ENCODE peak calls at places on chromosomes 1 and 21, in seven cellular contexts. Z is GM23338, U is esophagus squamous epithelium, B is stomach, Q is heart right ventricle, P is fibroblast of lung, W is transverse colon. H is an unnamed sample. For H3K4me1, the result is how much of the 10 kb centered on the place peaks cover.

GRCh38 chr1:64043976-64044375 is 159.4 kb upstream of the UBE2U start:
- DNase-seq in Z (no peak), U (no peak), B (no peak), Q (no peak), P (peak), W (no peak), H (no peak)

GRCh38 chr1:8407652-8408051 is 89.7 kb downstream of the SLC45A1 start:
- DNase-seq in Z (no peak), U (no peak), B (no peak), Q (no peak), P (no peak), W (no peak), H (no peak)

GRCh38 chr1:46486432-46487015 is 3.1 kb upstream of the DMBX1 start:
- DNase-seq in Z (no peak), U (no peak), B (no peak), Q (no peak), P (no peak), W (no peak), H (no peak)

GRCh38 chr21:45478816-45479669 is 63.2 kb downstream of the SLC19A1 start:
- DNase-seq in Z (no peak), U (no peak), B (no peak), Q (peak), P (no peak), W (no peak), H (no peak)

GRCh38 chr21:34836103-34836932 is 167.5 kb downstream of the CLIC6 start:
- DNase-seq in Z (no peak), U (no peak), B (peak), Q (no peak), P (peak), W (peak), H (no peak)

GRCh38 chr21:44020551-44020950 is 8.4 kb downstream of the TRAPPC10 start:
- DNase-seq in Z (no peak), U (no peak), B (no peak), Q (no peak), P (no peak), W (no peak), H (no peak)

GRCh38 chr1:107649023-107649422 is 316.0 kb downstream of the VAV3 start:
- DNase-seq in Z (no peak), U (no peak), B (no peak), Q (no peak), P (peak), W (no peak), H (no peak)

GRCh38 chr1:193733674-193734073 is 547.3 kb upstream of the B3GALT2 start:
- DNase-seq in Z (no peak), U (no peak), B (no peak), Q (no peak), P (no peak), W (no peak), H (no peak)

GRCh38 chr1:189220750-189221149 is 1256.9 kb downstream of the BRINP3 start:
- DNase-seq in Z (peak), U (no peak), B (no peak), Q (no peak), P (peak), W (no peak), H (no peak)

GRCh38 chr1:156664949-156665411 is 12.2 kb downstream of the NES start:
- DNase-seq in Z (peak), U (no peak), B (no peak), Q (peak), P (peak), W (peak), H (no peak)

DNA sequence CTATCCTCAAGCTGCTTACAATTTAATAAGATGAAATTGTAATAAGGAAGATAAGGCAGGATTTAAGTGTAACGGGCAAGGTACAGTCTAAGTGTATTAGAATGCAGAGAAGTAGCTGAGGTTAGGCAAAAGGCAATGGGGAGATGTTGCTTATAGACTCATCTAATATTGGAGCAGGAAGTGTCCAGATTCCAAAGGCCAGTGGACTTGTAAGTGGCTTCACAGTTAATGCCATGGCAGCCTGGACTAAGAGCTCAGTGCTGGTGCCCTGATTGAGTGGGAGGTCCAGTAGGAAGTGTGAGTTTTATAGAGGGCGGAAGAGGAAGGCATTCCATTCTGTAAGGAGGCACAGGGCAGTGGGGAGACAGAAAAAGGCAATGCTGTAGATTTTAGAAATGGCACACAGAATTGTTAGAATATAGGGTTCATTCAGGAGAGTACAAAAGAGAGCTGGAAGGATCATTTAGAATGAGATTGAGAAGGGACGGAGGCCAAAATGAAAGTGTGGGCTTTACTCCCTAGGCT is 12.6 kb downstream of the MAP3K21 start:
- DNase-seq in Z (no peak), U (no peak), B (no peak), Q (no peak), P (no peak), W (no peak), H (no peak)
- TF ChIP-seq CTCF in Z (no peak), U (no peak), B (no peak), Q (no peak), P (no peak), W (no peak), H (no peak)

GRCh38 chr1:203464226-203464625 is 11.4 kb upstream of the PRELP start:
- DNase-seq in Z (no peak), U (no peak), B (no peak), Q (no peak), P (no peak), W (no peak), H (no peak)

GRCh38 chr1:203462878-203463277 is 12.7 kb upstream of the PRELP start:
- DNase-seq in Z (no peak), U (no peak), B (no peak), Q (no peak), P (peak), W (no peak), H (no peak)

GRCh38 chr1:203461717-203462116 is 13.9 kb upstream of the PRELP start:
- DNase-seq in Z (no peak), U (no peak), B (no peak), Q (no peak), P (no peak), W (no peak), H (no peak)

GRCh38 chr1:203463469-203464062 is 12.0 kb upstream of the PRELP start:
- DNase-seq in Z (peak), U (no peak), B (no peak), Q (no peak), P (peak), W (no peak), H (no peak)

DNA sequence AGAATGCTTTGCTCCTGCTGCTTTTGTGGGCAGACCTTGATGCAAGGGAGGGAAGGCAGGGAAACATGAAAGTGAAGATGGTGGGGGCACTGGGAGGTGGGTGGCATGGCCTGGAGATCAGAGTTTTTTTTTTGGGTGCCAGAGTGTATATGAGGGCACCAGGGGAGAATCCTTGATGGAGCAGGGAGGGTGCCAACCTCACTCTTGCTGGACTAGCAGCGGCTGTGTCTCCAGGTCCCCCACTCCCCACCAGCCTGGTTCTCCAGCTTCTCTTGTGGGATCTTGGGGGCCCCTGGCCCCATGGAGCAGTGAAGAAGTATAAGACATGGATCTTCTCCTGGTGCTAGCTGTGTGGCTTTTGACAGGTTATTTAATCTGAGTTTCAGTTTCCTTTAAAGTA is 13.5 kb upstream of the PRELP start:
- DNase-seq in Z (no peak), U (no peak), B (no peak), Q (no peak), P (no peak), W (no peak), H (no peak)
- H3K4me1 ChIP-seq in Z (under half), U (under half), B (under half), Q (under half), P (under half), W (under half), H (under half)

DNA sequence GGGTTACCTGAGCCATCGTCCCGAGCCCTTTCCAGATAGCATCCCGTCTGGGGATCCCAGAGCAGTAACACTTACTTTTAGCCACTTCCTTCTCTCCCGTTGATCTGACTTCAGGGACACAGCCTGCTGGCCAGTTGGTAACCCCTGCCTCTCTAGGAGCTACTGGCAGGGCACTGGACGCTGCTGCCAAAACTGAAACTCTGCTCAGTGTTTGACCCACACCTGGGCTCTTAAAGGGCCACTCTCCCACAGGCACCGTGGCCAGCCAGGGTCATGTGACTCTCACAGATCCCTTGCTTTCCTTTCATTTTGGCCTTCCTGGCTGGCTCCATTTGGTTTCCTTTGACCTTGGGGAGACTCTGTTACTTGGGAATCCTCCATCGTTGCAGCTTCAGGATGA is at the start of gene PIGR:
- DNase-seq in Z (no peak), U (no peak), B (peak), Q (no peak), P (no peak), W (peak), H (no peak)
- H3K4me3 ChIP-seq in Z (no peak), U (peak), B (peak), Q (no peak), P (no peak), W (peak), H (no peak)

DNA sequence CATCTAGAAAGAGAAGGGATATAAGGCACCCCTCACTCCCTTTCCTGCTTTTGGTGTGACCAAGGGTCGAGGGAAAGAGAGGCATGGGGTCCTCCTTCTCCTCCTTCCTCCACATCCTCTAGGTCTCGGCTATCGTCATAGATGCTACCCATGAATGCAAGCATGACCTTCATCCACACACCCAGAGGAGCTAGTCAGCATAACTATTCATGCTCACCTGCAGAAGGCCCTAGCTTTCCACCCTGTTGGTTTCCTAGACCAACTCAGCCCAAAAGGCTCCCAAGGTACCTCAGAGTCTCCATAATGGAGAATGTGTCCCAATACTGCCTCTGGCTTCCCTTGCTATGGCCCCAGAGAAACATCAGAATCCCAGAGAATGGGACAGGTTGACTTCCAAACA is 33.2 kb downstream of the MSTO1 start:
- DNase-seq in Z (no peak), U (no peak), B (no peak), Q (no peak), P (no peak), W (no peak), H (no peak)
- TF ChIP-seq CTCF in Z (no peak), U (no peak), B (no peak), Q (no peak), P (no peak), W (no peak), H (no peak)

GRCh38 chr1:39189592-39190041 is 14.9 kb upstream of the MACF1 start:
- DNase-seq in Z (no peak), U (no peak), B (no peak), Q (no peak), P (peak), W (no peak), H (no peak)

GRCh38 chr1:39190096-39190495 is 14.4 kb upstream of the MACF1 start:
- DNase-seq in Z (no peak), U (no peak), B (no peak), Q (no peak), P (no peak), W (no peak), H (no peak)

GRCh38 chr1:39196244-39197215 is 8.0 kb upstream of the MACF1 start:
- DNase-seq in Z (no peak), U (no peak), B (no peak), Q (no peak), P (peak), W (peak), H (no peak)

GRCh38 chr1:39195166-39196111 is 9.1 kb upstream of the MACF1 start:
- DNase-seq in Z (no peak), U (no peak), B (no peak), Q (no peak), P (peak), W (no peak), H (no peak)

DNA sequence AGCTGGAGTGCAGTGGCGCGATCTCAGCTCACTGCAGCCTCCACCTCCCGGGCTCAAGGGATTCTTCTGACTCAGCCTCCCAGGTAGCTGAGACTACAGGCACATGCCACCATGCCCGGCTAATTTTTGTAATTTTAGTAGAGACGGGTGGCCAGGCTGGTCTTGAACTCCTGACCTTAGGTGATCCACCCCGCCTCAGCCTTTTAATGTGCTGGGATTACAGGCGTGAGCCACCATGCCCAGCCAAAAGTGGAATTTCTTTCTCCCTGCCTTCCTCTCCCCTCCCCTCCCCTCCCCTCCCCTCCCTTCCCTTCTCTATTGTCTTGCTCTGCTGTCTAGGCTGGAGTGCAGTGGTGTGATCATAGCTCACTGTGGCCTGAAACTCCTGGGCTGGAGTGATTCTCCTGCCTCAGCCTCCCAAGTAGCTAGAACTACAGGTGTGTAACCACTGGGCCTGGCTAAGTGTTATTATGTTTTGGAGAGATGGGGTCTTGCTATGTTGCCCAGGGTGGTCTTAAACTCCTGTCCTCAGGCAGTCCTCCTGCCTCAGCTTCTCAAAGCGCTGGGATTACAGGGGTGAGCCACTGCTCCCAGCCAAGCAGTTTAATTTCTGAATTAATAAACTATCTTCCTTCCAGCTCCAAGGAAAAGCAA is 10.0 kb upstream of the MACF1 start:
- DNase-seq in Z (no peak), U (no peak), B (no peak), Q (no peak), P (no peak), W (no peak), H (no peak)
- H3K4me1 ChIP-seq in Z (under half), U (under half), B (half or more), Q (half or more), P (under half), W (half or more), H (under half)

DNA sequence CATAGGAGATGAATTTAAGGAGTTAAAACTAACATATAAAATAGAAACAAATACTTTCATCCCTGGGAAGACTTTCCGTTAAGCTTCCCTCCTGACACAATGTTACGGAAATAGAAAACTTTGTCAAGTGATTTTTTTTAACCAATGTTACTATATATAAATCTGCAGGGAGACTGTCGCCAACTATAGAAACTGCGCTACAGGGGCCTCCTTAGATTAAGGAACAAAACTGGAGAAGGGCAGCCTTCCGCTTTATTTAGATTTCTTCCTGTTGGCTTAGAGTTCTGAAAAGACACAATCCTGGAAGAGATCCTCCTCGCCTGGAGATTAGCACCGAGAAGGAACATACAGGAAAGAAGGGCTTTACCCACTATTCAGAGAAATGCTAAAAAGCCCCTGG is 1.5 kb downstream of the MGST3 start:
- DNase-seq in Z (no peak), U (no peak), B (no peak), Q (no peak), P (no peak), W (no peak), H (no peak)
- H3K4me3 ChIP-seq in Z (peak), U (peak), B (peak), Q (peak), P (peak), W (peak), H (peak)

DNA sequence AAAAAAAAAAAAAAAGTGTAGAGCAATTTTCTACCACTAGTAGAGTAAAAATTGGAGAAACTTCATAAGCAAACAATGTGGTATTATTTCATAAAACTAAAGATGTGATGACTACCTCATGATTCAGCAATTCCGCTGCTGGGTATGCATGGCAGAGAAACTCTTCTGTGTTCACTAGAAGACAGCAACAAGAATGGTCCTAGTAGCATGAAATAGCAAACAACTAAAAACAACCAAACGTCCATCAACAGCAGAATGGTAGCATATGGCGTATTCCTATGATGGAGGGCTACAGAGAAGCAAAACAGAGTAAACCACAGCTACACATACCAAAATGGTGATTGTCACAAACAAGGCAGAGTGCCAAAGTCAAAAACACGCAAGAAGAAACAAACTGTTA is 18.9 kb downstream of the HTR1D start:
- DNase-seq in Z (no peak), U (no peak), B (no peak), Q (no peak), P (peak), W (no peak), H (no peak)
- TF ChIP-seq CTCF in Z (no peak), U (no peak), B (no peak), Q (no peak), P (no peak), W (no peak), H (no peak)

GRCh38 chr1:205317311-205317917 is 4.1 kb downstream of the NUAK2 start:
- DNase-seq in Z (no peak), U (no peak), B (peak), Q (peak), P (peak), W (peak), H (peak)

GRCh38 chr1:205321109-205321958 is at the start of gene NUAK2:
- DNase-seq in Z (peak), U (peak), B (peak), Q (peak), P (peak), W (peak), H (peak)

GRCh38 chr1:205321959-205322283 is 376 bp upstream of the NUAK2 start:
- DNase-seq in Z (no peak), U (no peak), B (no peak), Q (no peak), P (no peak), W (no peak), H (no peak)

GRCh38 chr1:205318231-205318991 is 3.1 kb downstream of the NUAK2 start:
- DNase-seq in Z (peak), U (no peak), B (no peak), Q (no peak), P (no peak), W (peak), H (no peak)

GRCh38 chr1:205319081-205320018 is 2.2 kb downstream of the NUAK2 start:
- DNase-seq in Z (no peak), U (no peak), B (peak), Q (peak), P (peak), W (peak), H (peak)
- H3K4me1 ChIP-seq in Z (half or more), U (under half), B (half or more), Q (half or more), P (under half), W (half or more), H (under half)

H was measured in Peyer's patch.